ENCODE peak calls at places on chromosome 17, in ten cellular contexts. K is stomach, B is esophagus squamous epithelium, C is endothelial cell of umbilical vein, Q is IMR-90, A is lower leg skin, P is A549, N is right lobe of liver, W is sigmoid colon, S is upper lobe of left lung. I is an unnamed sample.

GRCh38 chr17:2814499-2815341 is 18.5 kb downstream of the RAP1GAP2 start:
- DNase-seq in K (no peak), B (no peak), C (no peak), Q (no peak), A (peak), P (no peak), N (no peak), W (no peak), S (no peak), I (peak)

GRCh38 chr17:72419866-72420774 is 299.3 kb downstream of the SOX9 start:
- DNase-seq in K (no peak), B (no peak), C (no peak), Q (no peak), A (no peak), P (no peak), N (no peak), W (no peak), S (no peak), I (peak)

GRCh38 chr17:32267690-32268205 is 2.1 kb downstream of the RHBDL3 start:
- DNase-seq in K (no peak), B (no peak), C (no peak), Q (no peak), A (no peak), P (no peak), N (no peak), W (no peak), S (no peak), I (no peak)

GRCh38 chr17:7314719-7315569 is at the start of gene GPS2:
- DNase-seq in K (peak), B (peak), C (peak), Q (peak), A (peak), P (peak), N (peak), W (peak), S (peak), I (peak)

GRCh38 chr17:4395111-4395478 is 28.6 kb upstream of the UBE2G1 start:
- DNase-seq in K (no peak), B (no peak), C (no peak), Q (no peak), A (no peak), P (no peak), N (no peak), W (no peak), S (no peak), I (no peak)

GRCh38 chr17:48457080-48457836 is 27.2 kb upstream of the SKAP1 start:
- DNase-seq in K (peak), B (no peak), C (peak), Q (peak), A (peak), P (peak), N (peak), W (peak), S (peak), I (no peak)

GRCh38 chr17:50264263-50265113 is 9.8 kb upstream of the TMEM92 start:
- DNase-seq in K (no peak), B (no peak), C (no peak), Q (peak), A (no peak), P (no peak), N (peak), W (peak), S (peak), I (no peak)

GRCh38 chr17:80938556-80938955 is 53.1 kb upstream of the CHMP6 start:
- DNase-seq in K (no peak), B (no peak), C (no peak), Q (no peak), A (no peak), P (no peak), N (no peak), W (no peak), S (no peak), I (no peak)

GRCh38 chr17:60129164-60129563 is 20.6 kb upstream of the CA4 start:
- DNase-seq in K (no peak), B (no peak), C (no peak), Q (no peak), A (no peak), P (no peak), N (no peak), W (no peak), S (no peak), I (no peak)

GRCh38 chr17:5881849-5882248 is 188.3 kb upstream of the WSCD1 start:
- DNase-seq in K (no peak), B (no peak), C (no peak), Q (no peak), A (no peak), P (no peak), N (no peak), W (no peak), S (no peak), I (no peak)

GRCh38 chr17:36614974-36615373 is 13.6 kb downstream of the MRM1 start:
- DNase-seq in K (no peak), B (no peak), C (no peak), Q (no peak), A (no peak), P (no peak), N (no peak), W (no peak), S (no peak), I (no peak)

GRCh38 chr17:4747847-4748246 is 8.1 kb upstream of the CXCL16 start:
- DNase-seq in K (no peak), B (no peak), C (peak), Q (no peak), A (no peak), P (no peak), N (no peak), W (no peak), S (no peak), I (no peak)

GRCh38 chr17:40522961-40523310 is 21.5 kb upstream of the TNS4 start:
- DNase-seq in K (no peak), B (no peak), C (no peak), Q (no peak), A (no peak), P (no peak), N (no peak), W (no peak), S (no peak), I (no peak)

DNA sequence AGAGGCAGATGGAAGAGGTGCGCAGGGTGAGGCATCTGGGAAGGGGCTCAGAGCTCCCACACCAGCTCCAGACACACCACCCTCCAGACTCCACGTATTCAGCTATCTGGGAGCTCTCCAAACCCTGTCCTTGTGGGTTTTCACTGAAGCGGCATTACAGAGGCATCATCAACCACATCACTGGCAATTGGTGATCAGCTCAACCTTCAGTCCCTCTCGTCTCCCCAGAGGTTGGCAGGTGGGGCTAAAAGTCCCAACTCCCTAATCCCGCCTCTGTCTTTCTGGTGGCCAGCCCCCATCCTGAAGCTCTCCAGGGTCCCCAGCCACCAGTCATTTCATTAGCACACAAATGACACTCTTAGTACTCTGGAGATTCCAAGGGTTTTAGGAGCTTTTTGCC is 123.9 kb downstream of the KCNJ12 start:
- DNase-seq in K (no peak), B (no peak), C (no peak), Q (no peak), A (no peak), P (no peak), N (no peak), W (no peak), S (no peak), I (no peak)
- TF ChIP-seq POLR2A in K (no peak), B (no peak), C (no peak), Q (no peak), A (no peak), P (no peak), N (no peak), W (no peak), S (no peak), I (no peak)

GRCh38 chr17:44184212-44184810 is 2.5 kb upstream of the TMUB2 start:
- DNase-seq in K (no peak), B (no peak), C (no peak), Q (no peak), A (no peak), P (no peak), N (no peak), W (no peak), S (no peak), I (no peak)

GRCh38 chr17:44187131-44187899 is 543 bp downstream of the TMUB2 start:
- DNase-seq in K (no peak), B (no peak), C (peak), Q (peak), A (no peak), P (no peak), N (no peak), W (no peak), S (peak), I (no peak)

GRCh38 chr17:44183024-44183423 is 3.7 kb upstream of the TMUB2 start:
- DNase-seq in K (no peak), B (no peak), C (no peak), Q (no peak), A (no peak), P (no peak), N (no peak), W (no peak), S (no peak), I (no peak)

GRCh38 chr17:44188757-44189403 is 2.1 kb downstream of the TMUB2 start:
- DNase-seq in K (no peak), B (no peak), C (no peak), Q (no peak), A (no peak), P (no peak), N (peak), W (no peak), S (no peak), I (no peak)

DNA sequence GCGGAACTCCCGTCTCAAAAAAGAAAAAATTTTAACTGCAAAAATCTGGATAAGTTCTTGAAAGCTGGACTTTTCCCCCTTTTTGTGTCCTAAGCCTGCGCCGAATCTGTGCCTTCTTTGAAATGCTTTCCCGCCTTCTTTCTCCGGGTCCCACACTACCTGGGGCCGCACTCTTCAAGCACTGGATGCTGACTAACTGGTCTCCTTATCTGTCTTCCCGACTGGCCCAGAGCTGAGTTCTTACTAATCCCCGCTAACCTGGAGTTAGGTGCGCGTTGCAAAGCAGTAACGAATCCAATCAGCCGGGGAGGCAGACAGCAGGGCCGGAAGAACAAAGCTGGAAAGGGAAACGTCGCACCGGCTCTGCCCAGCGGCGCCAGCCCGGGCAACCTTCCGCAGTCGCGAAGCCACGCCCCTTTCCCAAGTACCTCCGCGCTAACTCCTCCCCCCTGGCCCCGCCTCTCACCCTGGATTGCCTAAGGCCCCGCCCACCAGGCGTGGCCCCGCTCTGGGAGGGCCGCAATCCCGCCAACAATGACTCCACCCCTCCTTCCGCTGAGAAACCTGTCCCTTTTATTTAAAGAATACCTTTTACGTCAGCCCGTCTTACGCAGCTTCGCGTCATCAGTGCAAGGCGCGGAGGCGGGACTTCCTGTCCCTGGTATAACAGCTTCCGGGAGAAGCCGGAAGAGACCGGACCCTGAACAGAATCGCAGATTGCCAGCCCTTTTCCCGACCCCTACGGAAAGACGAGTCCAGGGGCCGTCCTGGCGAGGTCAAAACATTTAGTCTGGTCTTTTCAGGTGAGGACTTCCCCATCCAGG is at the start of gene TMUB2:
- DNase-seq in K (peak), B (peak), C (peak), Q (peak), A (peak), P (peak), N (peak), W (peak), S (peak), I (peak)
- TF ChIP-seq POLR2A in K (peak), B (no peak), C (peak), Q (peak), A (no peak), P (peak), N (peak), W (peak), S (peak), I (peak)

DNA sequence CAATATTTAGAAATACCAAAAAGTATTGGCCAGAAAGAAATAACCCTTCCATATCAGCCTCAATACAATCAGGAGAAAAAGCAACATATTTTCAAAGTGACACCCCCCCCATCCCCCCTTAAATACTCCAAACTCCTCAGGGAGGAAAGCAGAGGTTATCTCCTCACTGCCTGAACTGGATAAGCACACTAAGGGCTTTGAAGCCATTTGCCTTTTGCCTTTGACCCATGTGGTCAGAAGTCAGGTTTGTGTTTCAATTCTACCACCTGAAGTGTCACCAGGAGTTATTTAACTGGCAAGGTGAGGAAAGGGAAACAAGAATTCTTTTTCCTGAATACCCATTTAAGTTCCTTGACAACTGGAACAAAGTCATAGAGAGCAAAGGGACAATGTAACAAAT is 3.5 kb upstream of the VEZF1 start:
- DNase-seq in K (no peak), B (no peak), C (no peak), Q (no peak), A (no peak), P (no peak), N (no peak), W (no peak), S (no peak), I (no peak)
- TF ChIP-seq POLR2A in K (no peak), B (no peak), C (no peak), Q (no peak), A (no peak), P (no peak), N (no peak), W (no peak), S (no peak), I (no peak)

GRCh38 chr17:77467513-77467912 is 326.7 kb downstream of the SEC14L1 start:
- DNase-seq in K (no peak), B (no peak), C (no peak), Q (no peak), A (no peak), P (no peak), N (no peak), W (no peak), S (peak), I (no peak)

GRCh38 chr17:77466596-77467223 is 325.9 kb downstream of the SEC14L1 start:
- DNase-seq in K (no peak), B (no peak), C (no peak), Q (no peak), A (no peak), P (no peak), N (no peak), W (no peak), S (no peak), I (no peak)

GRCh38 chr17:77470330-77470786 is 329.6 kb downstream of the SEC14L1 start:
- DNase-seq in K (no peak), B (no peak), C (no peak), Q (no peak), A (no peak), P (no peak), N (no peak), W (no peak), S (no peak), I (no peak)

GRCh38 chr17:77470800-77471733 is 330.3 kb downstream of the SEC14L1 start:
- DNase-seq in K (no peak), B (no peak), C (no peak), Q (peak), A (no peak), P (peak), N (no peak), W (no peak), S (no peak), I (peak)

GRCh38 chr17:77468897-77469296 is 328.1 kb downstream of the SEC14L1 start:
- DNase-seq in K (no peak), B (no peak), C (no peak), Q (no peak), A (no peak), P (no peak), N (no peak), W (no peak), S (peak), I (no peak)
- TF ChIP-seq POLR2A in K (no peak), B (no peak), C (no peak), Q (no peak), A (no peak), P (no peak), N (no peak), W (no peak), S (no peak), I (no peak)

GRCh38 chr17:39402279-39402889 is 958 bp upstream of the FBXL20 start:
- DNase-seq in K (peak), B (peak), C (peak), Q (peak), A (peak), P (peak), N (peak), W (peak), S (peak), I (peak)
- TF ChIP-seq POLR2A in K (no peak), B (no peak), C (peak), Q (no peak), A (no peak), P (no peak), N (no peak), W (no peak), S (no peak), I (no peak)

GRCh38 chr17:42301022-42301421 is 12.7 kb downstream of the STAT5A start:
- DNase-seq in K (no peak), B (no peak), C (no peak), Q (no peak), A (no peak), P (no peak), N (no peak), W (no peak), S (no peak), I (no peak)
- TF ChIP-seq POLR2A in K (no peak), B (no peak), C (no peak), Q (no peak), A (no peak), P (no peak), N (no peak), W (no peak), S (no peak), I (no peak)

GRCh38 chr17:82228278-82228841 is 482 bp upstream of the SLC16A3 start:
- DNase-seq in K (peak), B (no peak), C (peak), Q (no peak), A (no peak), P (no peak), N (peak), W (peak), S (peak), I (no peak)
- TF ChIP-seq POLR2A in K (no peak), B (no peak), C (no peak), Q (no peak), A (no peak), P (no peak), N (no peak), W (no peak), S (no peak), I (no peak)

GRCh38 chr17:76644995-76645394 is 1.4 kb upstream of the ST6GALNAC1 start:
- DNase-seq in K (peak), B (no peak), C (no peak), Q (no peak), A (no peak), P (no peak), N (no peak), W (peak), S (no peak), I (no peak)

GRCh38 chr17:76645481-76645880 is 1.9 kb upstream of the ST6GALNAC1 start:
- DNase-seq in K (peak), B (no peak), C (no peak), Q (no peak), A (no peak), P (no peak), N (no peak), W (no peak), S (no peak), I (no peak)

GRCh38 chr17:76642994-76643393 is 563 bp downstream of the ST6GALNAC1 start:
- DNase-seq in K (no peak), B (no peak), C (no peak), Q (no peak), A (no peak), P (no peak), N (no peak), W (no peak), S (no peak), I (no peak)

GRCh38 chr17:76642032-76642561 is 1.5 kb downstream of the ST6GALNAC1 start:
- DNase-seq in K (no peak), B (no peak), C (no peak), Q (no peak), A (no peak), P (no peak), N (no peak), W (no peak), S (no peak), I (no peak)

DNA sequence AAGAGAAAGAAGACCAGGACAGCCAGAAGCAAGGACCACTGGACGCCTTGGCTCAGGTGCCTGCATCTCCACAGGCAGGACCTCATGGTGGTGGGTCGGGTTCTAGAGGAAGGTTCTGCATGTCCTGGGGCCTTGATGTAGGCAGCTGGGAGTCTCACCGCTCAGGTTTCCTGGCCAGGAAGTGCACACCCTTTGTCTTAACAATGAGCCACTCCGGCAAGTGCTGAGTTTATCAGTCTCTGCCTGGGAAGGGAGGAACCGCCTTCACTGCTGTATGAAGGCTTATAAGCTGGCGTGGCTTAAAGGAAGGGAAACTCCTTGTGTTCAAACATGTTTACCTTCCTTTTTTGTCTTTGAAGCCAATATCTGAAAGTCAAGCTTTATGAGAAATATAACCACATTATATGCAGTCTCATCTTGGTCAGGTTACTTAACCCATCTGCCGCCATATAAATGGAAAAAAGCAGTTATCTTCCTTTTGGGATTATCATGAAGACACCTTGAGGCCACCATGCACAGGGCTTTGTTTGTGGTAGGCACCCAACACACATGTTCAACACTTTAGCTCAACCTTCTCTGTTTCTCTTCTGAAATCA is at the start of gene ST6GALNAC1:
- DNase-seq in K (peak), B (no peak), C (peak), Q (no peak), A (no peak), P (no peak), N (no peak), W (peak), S (no peak), I (no peak)
- TF ChIP-seq POLR2A in K (peak), B (no peak), C (no peak), Q (no peak), A (no peak), P (no peak), N (no peak), W (peak), S (peak), I (no peak)